ENCODE peak calls at places on chromosomes 11 and 22, in five cellular contexts. E is body of pancreas, S is mesendoderm, O is heart left ventricle, N is PC-9. M is an unnamed sample.

GRCh38 chr11:116578971-116579687 is 193.7 kb downstream of the BUD13 start:
- DNase-seq in E (no peak), S (peak; percentile 89), O (no peak), N (no peak), M (no peak)

GRCh38 chr11:46666516-46666915 is 33.9 kb downstream of the ARHGAP1 start:
- DNase-seq in E (no peak), S (no peak), O (no peak), N (no peak), M (no peak)

GRCh38 chr11:126318642-126319373 is 14.9 kb downstream of the DCPS start:
- DNase-seq in E (no peak), S (no peak), O (peak; percentile 61), N (no peak), M (no peak)

GRCh38 chr11:92854162-92854561 is 115.3 kb upstream of the MTNR1B start:
- DNase-seq in E (no peak), S (no peak), O (no peak), N (no peak), M (no peak)

GRCh38 chr11:6667733-6668374 is 12.2 kb upstream of the DCHS1 start:
- DNase-seq in E (no peak), S (peak; percentile 69), O (no peak), N (no peak), M (no peak)

GRCh38 chr11:11313426-11313825 is 39.6 kb downstream of the CSNK2A3 start:
- DNase-seq in E (peak; percentile 42), S (no peak), O (no peak), N (no peak), M (peak; percentile 45)

GRCh38 chr11:88576741-88577140 is 239.2 kb upstream of the CTSC start:
- DNase-seq in E (no peak), S (no peak), O (no peak), N (no peak), M (no peak)

GRCh38 chr11:95485115-95485900 is 254.3 kb upstream of the SESN3 start:
- DNase-seq in E (no peak), S (no peak), O (no peak), N (no peak), M (no peak)

GRCh38 chr11:113514856-113515255 is 39.7 kb upstream of the DRD2 start:
- DNase-seq in E (no peak), S (no peak), O (no peak), N (no peak), M (no peak)

GRCh38 chr11:84865257-84865656 is 761.9 kb downstream of the DLG2 start:
- DNase-seq in E (no peak), S (no peak), O (no peak), N (no peak), M (no peak)

GRCh38 chr22:38828616-38829205 is 15.1 kb downstream of the NPTXR start:
- DNase-seq in E (no peak), S (no peak), O (no peak), N (no peak), M (no peak)

GRCh38 chr11:64268028-64268686 is 16.3 kb downstream of the BAD start:
- DNase-seq in E (no peak), S (no peak), O (peak; percentile 54), N (no peak), M (no peak)

GRCh38 chr11:130449996-130450419 is 1.6 kb downstream of the ADAMTS15 start:
- DNase-seq in E (peak; percentile 41), S (peak; percentile 95), O (peak; percentile 85), N (no peak), M (no peak)

GRCh38 chr22:46609175-46609690 is 11.0 kb upstream of the GRAMD4 start:
- DNase-seq in E (no peak), S (no peak), O (no peak), N (no peak), M (no peak)

GRCh38 chr22:12613199-12613598 is 2914.8 kb upstream of the OR11H1 start:
- DNase-seq in E (no peak), S (no peak), O (no peak), N (no peak), M (no peak)

GRCh38 chr22:40029189-40029890 is 34.6 kb downstream of the FAM83F start:
- DNase-seq in E (no peak), S (no peak), O (no peak), N (no peak), M (no peak)

GRCh38 chr22:26589367-26589844 is 526 bp downstream of the TPST2 start:
- DNase-seq in E (peak; percentile 56), S (peak; percentile 68), O (peak; percentile 40), N (no peak), M (no peak)

GRCh38 chr11:17972987-17973386 is 39.9 kb downstream of the SERGEF start:
- DNase-seq in E (peak; percentile 20), S (peak; percentile 95), O (peak; percentile 58), N (peak; percentile 21), M (peak; percentile 38)

GRCh38 chr22:48253573-48253972 is 1491.1 kb downstream of the TBC1D22A start:
- DNase-seq in E (no peak), S (no peak), O (no peak), N (no peak), M (no peak)

GRCh38 chr11:3123761-3124733 is 41.1 kb downstream of the OSBPL5 start:
- DNase-seq in E (peak; percentile 68), S (no peak), O (peak; percentile 64), N (peak; percentile 68), M (peak; percentile 73)

GRCh38 chr22:39534591-39535301 is 2.2 kb upstream of the RPS19BP1 start:
- DNase-seq in E (peak; percentile 87), S (peak; percentile 85), O (peak; percentile 84), N (peak; percentile 78), M (no peak)

GRCh38 chr22:38109391-38110000 is 988 bp downstream of the BAIAP2L2 start:
- DNase-seq in E (no peak), S (peak; percentile 71), O (no peak), N (peak; percentile 35), M (no peak)

GRCh38 chr11:83070044-83070877 is 1.4 kb downstream of the RAB30 start:
- DNase-seq in E (no peak), S (peak; percentile 85), O (no peak), N (peak; percentile 41), M (no peak)

GRCh38 chr11:84480151-84480550 is 1147.0 kb downstream of the DLG2 start:
- DNase-seq in E (no peak), S (peak; percentile 28), O (no peak), N (no peak), M (no peak)

GRCh38 chr11:72738199-72739141 is 13.7 kb downstream of the ARAP1 start:
- DNase-seq in E (no peak), S (peak; percentile 77), O (no peak), N (peak; percentile 37), M (no peak)

GRCh38 chr22:42562282-42562681 is 8.5 kb downstream of the SERHL2 start:
- DNase-seq in E (no peak), S (peak; percentile 36), O (no peak), N (no peak), M (no peak)

GRCh38 chr22:42560781-42561180 is 7.0 kb downstream of the SERHL2 start:
- DNase-seq in E (no peak), S (peak; percentile 77), O (no peak), N (no peak), M (no peak)

GRCh38 chr22:42560381-42560780 is 6.6 kb downstream of the SERHL2 start:
- DNase-seq in E (no peak), S (no peak), O (no peak), N (no peak), M (no peak)

GRCh38 chr22:42562684-42563083 is 8.9 kb downstream of the SERHL2 start:
- DNase-seq in E (no peak), S (no peak), O (no peak), N (no peak), M (no peak)

GRCh38 chr22:42561856-42562255 is 8.1 kb downstream of the SERHL2 start:
- DNase-seq in E (no peak), S (no peak), O (no peak), N (no peak), M (no peak)
- H3K4me3 ChIP-seq in E (no peak overlapping the region), S (no peak overlapping the region), O (no peak overlapping the region), N (no peak overlapping the region), M (no peak overlapping the region)

GRCh38 chr11:111631666-111632039 is 29.4 kb downstream of the SIK2 start:
- DNase-seq in E (no peak), S (peak; percentile 22), O (no peak), N (no peak), M (peak; percentile 21)

GRCh38 chr11:111634981-111635705 is 32.9 kb downstream of the SIK2 start:
- DNase-seq in E (no peak), S (no peak), O (no peak), N (no peak), M (peak; percentile 19)

GRCh38 chr11:111633756-111634362 is 31.6 kb downstream of the SIK2 start:
- DNase-seq in E (no peak), S (no peak), O (no peak), N (no peak), M (no peak)

GRCh38 chr11:111632798-111633197 is 30.5 kb downstream of the SIK2 start:
- DNase-seq in E (no peak), S (no peak), O (no peak), N (no peak), M (no peak)

GRCh38 chr11:111633248-111633647 is 31.0 kb downstream of the SIK2 start:
- DNase-seq in E (no peak), S (no peak), O (no peak), N (no peak), M (no peak)
- H3K36me3 ChIP-seq in E (no peaks in the 10 kb centered on the region), S (no peaks in the 10 kb centered on the region), O (peaks cover 2% of the 10 kb centered on the region), N (peaks cover 15% of the 10 kb centered on the region), M (no peaks in the 10 kb centered on the region)

GRCh38 chr11:128734439-128735224 is 40.8 kb downstream of the FLI1 start:
- DNase-seq in E (no peak), S (no peak), O (peak; percentile 44), N (no peak), M (no peak)
- H3K4me3 ChIP-seq in E (no peak overlapping the region), S (no peak overlapping the region), O (no peak overlapping the region), N (no peak overlapping the region), M (no peak overlapping the region)

DNA sequence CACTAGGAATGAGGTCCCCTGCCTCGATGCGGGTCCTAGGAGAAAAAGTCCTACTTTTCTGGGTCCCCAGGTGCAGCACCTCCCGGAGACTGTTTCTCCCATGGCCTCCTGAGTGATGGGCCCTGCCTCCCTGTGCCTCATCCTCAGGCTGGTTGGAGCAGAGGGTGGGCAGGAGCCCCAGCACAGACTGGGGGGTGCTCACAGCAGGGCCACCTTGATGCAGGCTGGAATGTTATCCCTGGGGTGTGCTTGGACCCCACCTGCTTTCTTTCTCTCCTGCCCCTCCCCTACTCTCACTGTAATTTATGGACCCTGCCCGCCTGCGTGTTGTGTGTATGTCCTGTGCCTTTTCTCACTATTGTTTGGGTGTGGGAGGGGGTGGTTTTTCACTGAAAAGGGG is 8.1 kb downstream of the SHISA8 start:
- DNase-seq in E (no peak), S (no peak), O (no peak), N (no peak), M (no peak)
- H3K36me3 ChIP-seq in E (peaks cover 13% of the 10 kb centered on the region), S (peaks cover 10% of the 10 kb centered on the region), O (peaks cover 54% of the 10 kb centered on the region), N (no peaks in the 10 kb centered on the region), M (peaks cover 10% of the 10 kb centered on the region)

DNA sequence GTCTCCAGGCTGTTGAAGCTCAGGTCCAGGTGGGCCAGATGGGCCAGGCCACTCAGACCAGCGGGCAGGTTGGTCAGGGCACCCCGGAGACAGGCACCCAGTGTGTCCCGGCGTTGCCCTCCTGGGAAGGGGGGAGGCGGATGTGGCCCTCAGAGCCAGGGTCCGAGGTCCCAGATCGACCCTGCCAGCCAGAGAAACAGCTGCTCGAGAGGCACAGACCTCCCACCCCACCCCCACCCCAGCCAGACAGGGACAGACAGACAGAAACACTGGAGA is 1.6 kb downstream of the PIDD1 start:
- DNase-seq in E (no peak), S (no peak), O (no peak), N (no peak), M (no peak)
- H3K4me3 ChIP-seq in E (no peak overlapping the region), S (no peak overlapping the region), O (no peak overlapping the region), N (no peak overlapping the region), M (no peak overlapping the region)

M was measured in kidney epithelial cell.